ENCODE peak calls at places on chromosomes 2 and 18, in eight cellular contexts. One of them, this sample, is unnamed. For H3K4me1, the result is how much of the 10 kb centered on the place peaks cover.

GRCh38 chr2:82731824-82732223 is 1727.3 kb downstream of the SUCLG1 start:
- DNase-seq in HCT116: no peak
- DNase-seq in heart right ventricle: no peak
- DNase-seq in endodermal cell: no peak
- DNase-seq in tibial artery: no peak
- DNase-seq in body of pancreas: no peak
- DNase-seq in left ventricle myocardium inferior: no peak
- DNase-seq in mucosa of descending colon: no peak
- DNase-seq in this sample: no peak

GRCh38 chr2:224584768-224585204 is 377 bp downstream of the CUL3 start:
- DNase-seq in HCT116: no peak
- DNase-seq in body of pancreas: peak
- DNase-seq in endodermal cell: no peak
- DNase-seq in left ventricle myocardium inferior: peak
- DNase-seq in mucosa of descending colon: no peak
- DNase-seq in tibial artery: peak
- DNase-seq in heart right ventricle: peak
- DNase-seq in this sample: peak

GRCh38 chr2:150630587-150631235 is 143.2 kb upstream of the RND3 start:
- DNase-seq in mucosa of descending colon: no peak
- DNase-seq in body of pancreas: no peak
- DNase-seq in left ventricle myocardium inferior: no peak
- DNase-seq in HCT116: no peak
- DNase-seq in heart right ventricle: no peak
- DNase-seq in tibial artery: no peak
- DNase-seq in endodermal cell: no peak
- DNase-seq in this sample: no peak

GRCh38 chr2:200877443-200877842 is 11.4 kb downstream of the PPIL3 start:
- DNase-seq in mucosa of descending colon: no peak
- DNase-seq in heart right ventricle: no peak
- DNase-seq in endodermal cell: no peak
- DNase-seq in body of pancreas: no peak
- DNase-seq in HCT116: no peak
- DNase-seq in left ventricle myocardium inferior: no peak
- DNase-seq in tibial artery: no peak
- DNase-seq in this sample: no peak

GRCh38 chr18:60024857-60025256 is 125.1 kb downstream of the PMAIP1 start:
- DNase-seq in heart right ventricle: no peak
- DNase-seq in endodermal cell: no peak
- DNase-seq in HCT116: no peak
- DNase-seq in tibial artery: no peak
- DNase-seq in mucosa of descending colon: no peak
- DNase-seq in body of pancreas: no peak
- DNase-seq in left ventricle myocardium inferior: no peak
- DNase-seq in this sample: no peak

GRCh38 chr2:43948370-43948769 is 47.4 kb downstream of the LRPPRC start:
- DNase-seq in heart right ventricle: no peak
- DNase-seq in body of pancreas: no peak
- DNase-seq in endodermal cell: no peak
- DNase-seq in tibial artery: no peak
- DNase-seq in HCT116: no peak
- DNase-seq in left ventricle myocardium inferior: no peak
- DNase-seq in mucosa of descending colon: no peak
- DNase-seq in this sample: no peak

GRCh38 chr2:16623046-16623445 is 42.6 kb downstream of the CYRIA start:
- DNase-seq in HCT116: no peak
- DNase-seq in tibial artery: no peak
- DNase-seq in left ventricle myocardium inferior: no peak
- DNase-seq in body of pancreas: no peak
- DNase-seq in mucosa of descending colon: no peak
- DNase-seq in endodermal cell: no peak
- DNase-seq in heart right ventricle: no peak
- DNase-seq in this sample: no peak

GRCh38 chr2:172813314-172813888 is 77.8 kb downstream of the RAPGEF4 start:
- DNase-seq in tibial artery: no peak
- DNase-seq in left ventricle myocardium inferior: no peak
- DNase-seq in body of pancreas: peak
- DNase-seq in mucosa of descending colon: no peak
- DNase-seq in HCT116: no peak
- DNase-seq in heart right ventricle: no peak
- DNase-seq in endodermal cell: no peak
- DNase-seq in this sample: no peak

GRCh38 chr2:24917086-24917485 is 3.0 kb downstream of the ADCY3 start:
- DNase-seq in body of pancreas: no peak
- DNase-seq in HCT116: no peak
- DNase-seq in mucosa of descending colon: no peak
- DNase-seq in left ventricle myocardium inferior: no peak
- DNase-seq in endodermal cell: no peak
- DNase-seq in tibial artery: peak
- DNase-seq in heart right ventricle: no peak
- DNase-seq in this sample: no peak

GRCh38 chr18:26794210-26795101 is 71.1 kb downstream of the AQP4 start:
- DNase-seq in endodermal cell: no peak
- DNase-seq in body of pancreas: no peak
- DNase-seq in HCT116: no peak
- DNase-seq in left ventricle myocardium inferior: no peak
- DNase-seq in heart right ventricle: no peak
- DNase-seq in mucosa of descending colon: no peak
- DNase-seq in tibial artery: no peak
- DNase-seq in this sample: no peak

GRCh38 chr2:230412846-230413245 is 3.2 kb upstream of the SP100 start:
- DNase-seq in heart right ventricle: no peak
- DNase-seq in endodermal cell: no peak
- DNase-seq in body of pancreas: no peak
- DNase-seq in HCT116: no peak
- DNase-seq in mucosa of descending colon: peak
- DNase-seq in tibial artery: no peak
- DNase-seq in left ventricle myocardium inferior: no peak
- DNase-seq in this sample: no peak

GRCh38 chr18:74373428-74373827 is 57.8 kb downstream of the C18orf63 start:
- DNase-seq in tibial artery: no peak
- DNase-seq in HCT116: no peak
- DNase-seq in heart right ventricle: no peak
- DNase-seq in endodermal cell: no peak
- DNase-seq in left ventricle myocardium inferior: no peak
- DNase-seq in mucosa of descending colon: no peak
- DNase-seq in body of pancreas: no peak
- DNase-seq in this sample: no peak

GRCh38 chr2:102103284-102103683 is 39.3 kb upstream of the IL1R1 start:
- DNase-seq in HCT116: no peak
- DNase-seq in body of pancreas: no peak
- DNase-seq in heart right ventricle: no peak
- DNase-seq in left ventricle myocardium inferior: no peak
- DNase-seq in mucosa of descending colon: no peak
- DNase-seq in endodermal cell: no peak
- DNase-seq in tibial artery: no peak
- DNase-seq in this sample: no peak

GRCh38 chr2:69509011-69509749 is 71.9 kb upstream of the NFU1 start:
- DNase-seq in mucosa of descending colon: peak
- DNase-seq in HCT116: no peak
- DNase-seq in body of pancreas: no peak
- DNase-seq in heart right ventricle: no peak
- DNase-seq in left ventricle myocardium inferior: peak
- DNase-seq in endodermal cell: no peak
- DNase-seq in tibial artery: no peak
- DNase-seq in this sample: no peak

GRCh38 chr2:74573747-74574562 is 19.4 kb downstream of the DOK1 start:
- DNase-seq in endodermal cell: no peak
- DNase-seq in left ventricle myocardium inferior: no peak
- DNase-seq in tibial artery: no peak
- DNase-seq in mucosa of descending colon: no peak
- DNase-seq in body of pancreas: no peak
- DNase-seq in heart right ventricle: no peak
- DNase-seq in HCT116: no peak
- DNase-seq in this sample: no peak

GRCh38 chr18:11104307-11104706 is 45.1 kb downstream of the PIEZO2 start:
- DNase-seq in heart right ventricle: no peak
- DNase-seq in body of pancreas: peak
- DNase-seq in left ventricle myocardium inferior: no peak
- DNase-seq in mucosa of descending colon: no peak
- DNase-seq in endodermal cell: no peak
- DNase-seq in tibial artery: no peak
- DNase-seq in HCT116: no peak
- DNase-seq in this sample: no peak

GRCh38 chr2:66470199-66470598 is 35.3 kb downstream of the MEIS1 start:
- DNase-seq in tibial artery: no peak
- DNase-seq in HCT116: no peak
- DNase-seq in endodermal cell: no peak
- DNase-seq in body of pancreas: no peak
- DNase-seq in left ventricle myocardium inferior: no peak
- DNase-seq in heart right ventricle: no peak
- DNase-seq in mucosa of descending colon: no peak
- DNase-seq in this sample: no peak

GRCh38 chr2:16218651-16219050 is 278.3 kb downstream of the MYCN start:
- DNase-seq in body of pancreas: peak
- DNase-seq in mucosa of descending colon: peak
- DNase-seq in endodermal cell: peak
- DNase-seq in heart right ventricle: no peak
- DNase-seq in HCT116: peak
- DNase-seq in tibial artery: peak
- DNase-seq in left ventricle myocardium inferior: no peak
- DNase-seq in this sample: peak

GRCh38 chr18:55250729-55251128 is 291.5 kb upstream of the CCDC68 start:
- DNase-seq in HCT116: no peak
- DNase-seq in mucosa of descending colon: no peak
- DNase-seq in left ventricle myocardium inferior: no peak
- DNase-seq in tibial artery: no peak
- DNase-seq in heart right ventricle: no peak
- DNase-seq in endodermal cell: no peak
- DNase-seq in body of pancreas: no peak
- DNase-seq in this sample: no peak
- H3K4me3 ChIP-seq in HCT116: no peak
- H3K4me3 ChIP-seq in mucosa of descending colon: no peak
- H3K4me3 ChIP-seq in left ventricle myocardium inferior: no peak
- H3K4me3 ChIP-seq in tibial artery: no peak
- H3K4me3 ChIP-seq in heart right ventricle: no peak
- H3K4me3 ChIP-seq in endodermal cell: no peak
- H3K4me3 ChIP-seq in body of pancreas: no peak
- H3K4me3 ChIP-seq in this sample: no peak

DNA sequence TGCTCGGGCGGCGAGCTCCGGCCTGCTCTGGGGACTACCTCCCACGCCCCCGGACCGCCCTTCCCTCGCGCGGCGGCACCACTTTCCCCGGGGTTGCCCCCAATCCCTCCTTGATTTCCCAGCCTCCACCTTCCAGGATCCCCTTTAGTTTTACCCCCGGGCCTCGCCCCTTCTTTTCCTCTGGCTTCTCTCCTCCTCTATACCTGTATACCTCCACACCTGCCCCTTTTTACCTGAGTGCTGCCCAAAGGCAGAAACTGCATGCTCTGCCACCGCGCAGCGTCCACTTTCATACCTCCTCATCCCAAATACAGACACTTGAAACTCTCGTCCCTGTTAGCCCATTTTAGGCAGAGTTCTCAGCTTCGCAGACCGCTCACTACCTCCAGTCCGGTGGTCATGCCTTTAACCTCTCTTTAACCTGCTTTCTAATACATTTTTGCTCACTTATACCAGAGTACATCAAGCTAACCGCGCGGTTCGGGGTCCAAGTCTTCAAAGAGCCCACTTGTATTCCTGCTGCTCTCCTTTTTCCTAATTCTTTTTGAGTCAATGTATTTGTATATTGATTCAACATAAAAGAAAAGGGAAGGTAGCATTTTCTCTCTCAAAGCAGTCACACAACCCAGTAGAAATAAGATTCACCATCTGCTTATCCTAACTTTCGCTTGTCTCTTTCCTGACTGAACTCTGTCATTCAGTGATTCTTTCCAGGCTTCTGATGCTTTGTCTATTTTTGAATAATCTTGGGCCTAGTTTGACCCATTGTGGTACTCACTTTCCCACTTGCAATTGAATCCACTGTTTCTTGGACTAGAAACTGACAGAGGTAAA is 900 bp downstream of the SPOPL start:
- DNase-seq in heart right ventricle: no peak
- DNase-seq in HCT116: no peak
- DNase-seq in left ventricle myocardium inferior: no peak
- DNase-seq in mucosa of descending colon: no peak
- DNase-seq in body of pancreas: peak
- DNase-seq in tibial artery: no peak
- DNase-seq in endodermal cell: no peak
- DNase-seq in this sample: no peak
- TF ChIP-seq CTCF in heart right ventricle: no peak
- TF ChIP-seq CTCF in HCT116: no peak
- TF ChIP-seq CTCF in left ventricle myocardium inferior: no peak
- TF ChIP-seq CTCF in mucosa of descending colon: no peak
- TF ChIP-seq CTCF in body of pancreas: no peak
- TF ChIP-seq CTCF in tibial artery: no peak
- TF ChIP-seq CTCF in endodermal cell: no peak
- TF ChIP-seq CTCF in this sample: no peak

DNA sequence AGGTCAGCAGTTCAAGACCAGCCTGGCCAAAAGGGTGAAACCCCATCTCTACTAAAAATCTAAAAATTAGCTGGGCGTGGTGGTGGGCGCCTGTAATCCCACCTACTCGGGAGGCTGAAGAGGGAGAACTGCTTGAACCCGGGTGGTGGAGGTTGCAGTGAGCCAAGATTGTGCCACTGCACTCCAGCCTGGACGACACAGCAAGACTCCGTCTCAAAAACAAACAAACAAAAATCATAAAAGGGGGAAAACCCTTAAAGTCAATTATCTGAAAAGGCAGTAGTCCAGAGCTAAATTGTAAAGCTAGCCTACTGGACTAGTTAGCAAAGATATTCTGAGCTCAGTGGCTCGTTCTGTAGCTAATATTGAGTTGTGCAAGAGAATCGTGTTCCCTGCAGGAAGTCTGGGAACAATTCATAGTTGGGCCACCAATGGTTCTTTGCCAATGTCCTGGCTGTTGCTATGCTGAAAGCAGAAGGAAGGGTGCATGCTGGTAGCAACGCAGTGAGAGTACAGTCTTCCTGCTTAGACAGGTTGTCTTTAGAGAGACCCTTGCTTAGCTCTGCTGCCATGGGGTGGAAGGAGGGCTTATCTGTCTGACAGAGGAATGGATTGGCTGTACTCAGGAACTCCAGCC is 4.3 kb downstream of the TGOLN2 start:
- DNase-seq in heart right ventricle: no peak
- DNase-seq in HCT116: no peak
- DNase-seq in tibial artery: peak
- DNase-seq in left ventricle myocardium inferior: no peak
- DNase-seq in body of pancreas: no peak
- DNase-seq in endodermal cell: no peak
- DNase-seq in mucosa of descending colon: no peak
- DNase-seq in this sample: no peak
- H3K4me1 ChIP-seq in heart right ventricle: under half
- H3K4me1 ChIP-seq in HCT116: under half
- H3K4me1 ChIP-seq in tibial artery: half or more
- H3K4me1 ChIP-seq in left ventricle myocardium inferior: half or more
- H3K4me1 ChIP-seq in body of pancreas: half or more
- H3K4me1 ChIP-seq in endodermal cell: under half
- H3K4me1 ChIP-seq in mucosa of descending colon: under half
- H3K4me1 ChIP-seq in this sample: under half

GRCh38 chr2:177204417-177204816 is 8.2 kb upstream of the HNRNPA3 start:
- DNase-seq in heart right ventricle: no peak
- DNase-seq in HCT116: no peak
- DNase-seq in endodermal cell: no peak
- DNase-seq in body of pancreas: no peak
- DNase-seq in tibial artery: no peak
- DNase-seq in mucosa of descending colon: no peak
- DNase-seq in left ventricle myocardium inferior: no peak
- DNase-seq in this sample: no peak
- H3K4me3 ChIP-seq in heart right ventricle: no peak
- H3K4me3 ChIP-seq in HCT116: no peak
- H3K4me3 ChIP-seq in endodermal cell: no peak
- H3K4me3 ChIP-seq in body of pancreas: no peak
- H3K4me3 ChIP-seq in tibial artery: no peak
- H3K4me3 ChIP-seq in mucosa of descending colon: no peak
- H3K4me3 ChIP-seq in left ventricle myocardium inferior: no peak
- H3K4me3 ChIP-seq in this sample: no peak

This sample was measured in BE2C.